ENCODE peak calls at places on chromosomes 2 and 18, in five cellular contexts. F is left lung, O is NCI-H69, V is C1 segment of cervical spinal cord, U is NCI-H774. G is an unnamed sample.

GRCh38 chr18:59885579-59886163 is 14.1 kb upstream of the PMAIP1 start:
- DNase-seq in F (no peak), O (no peak), V (no peak), U (no peak), G (no peak)

GRCh38 chr2:67295851-67296250 is 101.3 kb upstream of the ETAA1 start:
- DNase-seq in F (no peak), O (no peak), V (no peak), U (no peak), G (no peak)

GRCh38 chr2:203744091-203744490 is 37.7 kb downstream of the CD28 start:
- DNase-seq in F (no peak), O (no peak), V (no peak), U (no peak), G (no peak)

GRCh38 chr2:241925821-241926441 is 56.4 kb downstream of the RTP5 start:
- DNase-seq in F (no peak), O (no peak), V (no peak), U (no peak), G (no peak)

GRCh38 chr2:121721926-121722325 is 14.7 kb downstream of the NIFK start:
- DNase-seq in F (no peak), O (no peak), V (no peak), U (no peak), G (no peak)

GRCh38 chr18:36045241-36045999 is 21.9 kb downstream of the RPRD1A start:
- DNase-seq in F (no peak), O (no peak), V (no peak), U (no peak), G (no peak)

GRCh38 chr2:177888581-177888980 is 184.0 kb downstream of the PDE11A start:
- DNase-seq in F (no peak), O (peak), V (no peak), U (peak), G (peak)

GRCh38 chr2:177353084-177353483 is 39.5 kb upstream of the AGPS start:
- DNase-seq in F (no peak), O (no peak), V (no peak), U (no peak), G (no peak)

GRCh38 chr18:63979409-63979908 is 9.6 kb downstream of the SERPINB8 start:
- DNase-seq in F (no peak), O (peak), V (no peak), U (peak), G (peak)

GRCh38 chr18:23822590-23823385 is 133.5 kb downstream of the LAMA3 start:
- DNase-seq in F (no peak), O (no peak), V (no peak), U (no peak), G (no peak)

GRCh38 chr2:128467321-128467901 is 148.7 kb upstream of the HS6ST1 start:
- DNase-seq in F (no peak), O (no peak), V (no peak), U (no peak), G (no peak)

GRCh38 chr2:169029341-169029740 is 1.8 kb downstream of the ABCB11 start:
- DNase-seq in F (no peak), O (no peak), V (no peak), U (no peak), G (no peak)

GRCh38 chr2:237025090-237025865 is 60.4 kb upstream of the COPS8 start:
- DNase-seq in F (no peak), O (no peak), V (no peak), U (no peak), G (peak)

GRCh38 chr2:175855794-175856453 is 146.1 kb downstream of the LNPK start:
- DNase-seq in F (no peak), O (peak), V (peak), U (peak), G (no peak)

GRCh38 chr2:168277276-168277675 is 29.9 kb upstream of the STK39 start:
- DNase-seq in F (no peak), O (peak), V (no peak), U (no peak), G (no peak)

GRCh38 chr2:6955523-6956136 is 38.4 kb downstream of the RNF144A start:
- DNase-seq in F (no peak), O (no peak), V (no peak), U (no peak), G (no peak)

GRCh38 chr18:80067897-80068296 is 33.7 kb downstream of the RBFA start:
- DNase-seq in F (no peak), O (no peak), V (no peak), U (no peak), G (no peak)

GRCh38 chr2:10447300-10448207 is 573 bp downstream of the ODC1 start:
- DNase-seq in F (no peak), O (peak), V (peak), U (peak), G (peak)

GRCh38 chr2:20049631-20050030 is 1.8 kb downstream of the LAPTM4A start:
- DNase-seq in F (no peak), O (peak), V (no peak), U (no peak), G (peak)

GRCh38 chr18:74271656-74272055 is 20.1 kb downstream of the CYB5A start:
- DNase-seq in F (no peak), O (no peak), V (no peak), U (no peak), G (no peak)

GRCh38 chr18:34807106-34807796 is 97.2 kb downstream of the DTNA start:
- DNase-seq in F (no peak), O (peak), V (no peak), U (no peak), G (no peak)

GRCh38 chr2:101089419-101089818 is 61.8 kb downstream of the TBC1D8 start:
- DNase-seq in F (no peak), O (no peak), V (no peak), U (no peak), G (no peak)

GRCh38 chr2:27954771-27955384 is 64.3 kb downstream of the BABAM2 start:
- DNase-seq in F (no peak), O (peak), V (no peak), U (no peak), G (peak)

GRCh38 chr18:711330-711692 is 1.1 kb downstream of the ENOSF1 start:
- DNase-seq in F (no peak), O (peak), V (no peak), U (no peak), G (peak)

GRCh38 chr2:160418398-160418765 is 75.2 kb downstream of the RBMS1 start:
- DNase-seq in F (no peak), O (no peak), V (no peak), U (no peak), G (no peak)

GRCh38 chr2:62074233-62074632 is 121.7 kb upstream of the B3GNT2 start:
- DNase-seq in F (no peak), O (peak), V (no peak), U (no peak), G (peak)

GRCh38 chr18:59536181-59536580 is 161.0 kb downstream of the CCBE1 start:
- DNase-seq in F (no peak), O (no peak), V (no peak), U (no peak), G (no peak)

GRCh38 chr2:216873573-216873972 is 13.7 kb upstream of the TNP1 start:
- DNase-seq in F (no peak), O (no peak), V (no peak), U (no peak), G (no peak)

GRCh38 chr2:159091381-159091780 is 122.9 kb downstream of the TANC1 start:
- DNase-seq in F (no peak), O (no peak), V (no peak), U (no peak), G (no peak)

GRCh38 chr2:138219961-138220360 is 255.7 kb downstream of the HNMT start:
- DNase-seq in F (no peak), O (no peak), V (no peak), U (no peak), G (no peak)

GRCh38 chr2:105866439-105867170 is 121.9 kb downstream of the NCK2 start:
- DNase-seq in F (no peak), O (no peak), V (no peak), U (no peak), G (no peak)

GRCh38 chr2:136212426-136213378 is 94.8 kb upstream of the CXCR4 start:
- DNase-seq in F (no peak), O (no peak), V (no peak), U (no peak), G (no peak)

GRCh38 chr2:88540346-88540745 is 86.9 kb downstream of the EIF2AK3 start:
- DNase-seq in F (no peak), O (no peak), V (no peak), U (no peak), G (no peak)

GRCh38 chr18:76839395-76839794 is 17.0 kb downstream of the ZNF236 start:
- DNase-seq in F (no peak), O (no peak), V (no peak), U (no peak), G (no peak)

GRCh38 chr2:209383212-209383611 is 40.6 kb upstream of the MAP2 start:
- DNase-seq in F (no peak), O (peak), V (no peak), U (no peak), G (no peak)

GRCh38 chr18:8260319-8260718 is 348.9 kb upstream of the RAB12 start:
- DNase-seq in F (no peak), O (peak), V (no peak), U (no peak), G (no peak)

GRCh38 chr2:116716038-116716437 is 1098.5 kb upstream of the DDX18 start:
- DNase-seq in F (no peak), O (no peak), V (no peak), U (no peak), G (no peak)

GRCh38 chr2:152571035-152571766 is 146.1 kb downstream of the PRPF40A start:
- DNase-seq in F (no peak), O (no peak), V (no peak), U (no peak), G (no peak)